ENCODE peak calls at places on chromosomes 2 and 18, in ten cellular contexts. One of them, this sample, is unnamed. For H3K4me1, the result is how much of the 10 kb centered on the place peaks cover.

GRCh38 chr2:237572021-237572741 is 5.8 kb downstream of the PRLH start:
- DNase-seq in MM.1S: peak
- DNase-seq in upper lobe of right lung: peak
- DNase-seq in fibroblast of lung: peak
- DNase-seq in psoas muscle: peak
- DNase-seq in Peyer's patch: peak
- DNase-seq in breast epithelium: peak
- DNase-seq in astrocyte: peak
- DNase-seq in neural progenitor cell: peak
- DNase-seq in tibial artery: peak
- DNase-seq in this sample: peak

GRCh38 chr2:16217271-16217670 is 276.9 kb downstream of the MYCN start:
- DNase-seq in breast epithelium: no peak
- DNase-seq in fibroblast of lung: no peak
- DNase-seq in astrocyte: no peak
- DNase-seq in upper lobe of right lung: no peak
- DNase-seq in psoas muscle: no peak
- DNase-seq in tibial artery: no peak
- DNase-seq in MM.1S: no peak
- DNase-seq in Peyer's patch: no peak
- DNase-seq in neural progenitor cell: no peak
- DNase-seq in this sample: no peak

GRCh38 chr18:12432881-12433280 is 25.2 kb downstream of the PRELID3A start:
- DNase-seq in Peyer's patch: no peak
- DNase-seq in upper lobe of right lung: no peak
- DNase-seq in fibroblast of lung: no peak
- DNase-seq in MM.1S: no peak
- DNase-seq in astrocyte: no peak
- DNase-seq in tibial artery: no peak
- DNase-seq in psoas muscle: no peak
- DNase-seq in neural progenitor cell: no peak
- DNase-seq in breast epithelium: no peak
- DNase-seq in this sample: no peak

GRCh38 chr2:100192825-100193224 is 50.4 kb upstream of the AFF3 start:
- DNase-seq in breast epithelium: no peak
- DNase-seq in tibial artery: peak
- DNase-seq in fibroblast of lung: peak
- DNase-seq in Peyer's patch: no peak
- DNase-seq in MM.1S: no peak
- DNase-seq in upper lobe of right lung: no peak
- DNase-seq in neural progenitor cell: no peak
- DNase-seq in astrocyte: no peak
- DNase-seq in psoas muscle: no peak
- DNase-seq in this sample: no peak

GRCh38 chr18:73737990-73738389 is 409.6 kb downstream of the FBXO15 start:
- DNase-seq in breast epithelium: no peak
- DNase-seq in astrocyte: no peak
- DNase-seq in fibroblast of lung: no peak
- DNase-seq in psoas muscle: no peak
- DNase-seq in neural progenitor cell: no peak
- DNase-seq in Peyer's patch: no peak
- DNase-seq in upper lobe of right lung: no peak
- DNase-seq in tibial artery: no peak
- DNase-seq in MM.1S: no peak
- DNase-seq in this sample: no peak

GRCh38 chr18:13235981-13236380 is 17.4 kb downstream of the LDLRAD4 start:
- DNase-seq in astrocyte: no peak
- DNase-seq in Peyer's patch: no peak
- DNase-seq in fibroblast of lung: no peak
- DNase-seq in breast epithelium: no peak
- DNase-seq in upper lobe of right lung: peak
- DNase-seq in psoas muscle: peak
- DNase-seq in MM.1S: no peak
- DNase-seq in tibial artery: peak
- DNase-seq in neural progenitor cell: no peak
- DNase-seq in this sample: no peak

GRCh38 chr2:73343992-73344391 is 41.6 kb upstream of the ALMS1 start:
- DNase-seq in upper lobe of right lung: no peak
- DNase-seq in MM.1S: no peak
- DNase-seq in astrocyte: no peak
- DNase-seq in neural progenitor cell: no peak
- DNase-seq in Peyer's patch: no peak
- DNase-seq in psoas muscle: no peak
- DNase-seq in breast epithelium: no peak
- DNase-seq in fibroblast of lung: no peak
- DNase-seq in tibial artery: no peak
- DNase-seq in this sample: no peak

GRCh38 chr18:452801-453200 is 47.7 kb downstream of the COLEC12 start:
- DNase-seq in psoas muscle: no peak
- DNase-seq in astrocyte: no peak
- DNase-seq in fibroblast of lung: no peak
- DNase-seq in neural progenitor cell: no peak
- DNase-seq in breast epithelium: no peak
- DNase-seq in MM.1S: no peak
- DNase-seq in tibial artery: no peak
- DNase-seq in upper lobe of right lung: no peak
- DNase-seq in Peyer's patch: no peak
- DNase-seq in this sample: no peak

GRCh38 chr2:41870257-41870570 is 177.6 kb upstream of the PKDCC start:
- DNase-seq in breast epithelium: no peak
- DNase-seq in upper lobe of right lung: no peak
- DNase-seq in psoas muscle: no peak
- DNase-seq in neural progenitor cell: no peak
- DNase-seq in tibial artery: no peak
- DNase-seq in astrocyte: no peak
- DNase-seq in MM.1S: no peak
- DNase-seq in fibroblast of lung: no peak
- DNase-seq in Peyer's patch: no peak
- DNase-seq in this sample: no peak

GRCh38 chr2:41872646-41873045 is 175.2 kb upstream of the PKDCC start:
- DNase-seq in MM.1S: no peak
- DNase-seq in neural progenitor cell: no peak
- DNase-seq in Peyer's patch: no peak
- DNase-seq in psoas muscle: no peak
- DNase-seq in fibroblast of lung: no peak
- DNase-seq in upper lobe of right lung: no peak
- DNase-seq in astrocyte: peak
- DNase-seq in tibial artery: no peak
- DNase-seq in breast epithelium: no peak
- DNase-seq in this sample: no peak

GRCh38 chr2:41867553-41867952 is 180.3 kb upstream of the PKDCC start:
- DNase-seq in astrocyte: no peak
- DNase-seq in neural progenitor cell: no peak
- DNase-seq in psoas muscle: no peak
- DNase-seq in breast epithelium: no peak
- DNase-seq in upper lobe of right lung: no peak
- DNase-seq in fibroblast of lung: no peak
- DNase-seq in tibial artery: no peak
- DNase-seq in MM.1S: peak
- DNase-seq in Peyer's patch: no peak
- DNase-seq in this sample: no peak

GRCh38 chr2:41870948-41871522 is 176.8 kb upstream of the PKDCC start:
- DNase-seq in neural progenitor cell: peak
- DNase-seq in tibial artery: peak
- DNase-seq in astrocyte: peak
- DNase-seq in psoas muscle: no peak
- DNase-seq in upper lobe of right lung: no peak
- DNase-seq in MM.1S: no peak
- DNase-seq in fibroblast of lung: peak
- DNase-seq in breast epithelium: no peak
- DNase-seq in Peyer's patch: no peak
- DNase-seq in this sample: no peak

GRCh38 chr2:41869542-41870256 is 178.1 kb upstream of the PKDCC start:
- DNase-seq in psoas muscle: peak
- DNase-seq in upper lobe of right lung: peak
- DNase-seq in breast epithelium: peak
- DNase-seq in fibroblast of lung: peak
- DNase-seq in astrocyte: no peak
- DNase-seq in neural progenitor cell: peak
- DNase-seq in MM.1S: peak
- DNase-seq in Peyer's patch: peak
- DNase-seq in tibial artery: peak
- DNase-seq in this sample: no peak
- TF ChIP-seq CTCF in psoas muscle: peak
- TF ChIP-seq CTCF in upper lobe of right lung: peak
- TF ChIP-seq CTCF in breast epithelium: peak
- TF ChIP-seq CTCF in fibroblast of lung: peak
- TF ChIP-seq CTCF in astrocyte: peak
- TF ChIP-seq CTCF in neural progenitor cell: peak
- TF ChIP-seq CTCF in MM.1S: peak
- TF ChIP-seq CTCF in Peyer's patch: peak
- TF ChIP-seq CTCF in tibial artery: peak
- TF ChIP-seq CTCF in this sample: peak

GRCh38 chr2:46306320-46306719 is 9.1 kb downstream of the EPAS1 start:
- DNase-seq in MM.1S: no peak
- DNase-seq in upper lobe of right lung: no peak
- DNase-seq in neural progenitor cell: no peak
- DNase-seq in breast epithelium: no peak
- DNase-seq in fibroblast of lung: no peak
- DNase-seq in tibial artery: no peak
- DNase-seq in Peyer's patch: no peak
- DNase-seq in astrocyte: peak
- DNase-seq in psoas muscle: no peak
- DNase-seq in this sample: no peak

GRCh38 chr2:46304635-46305034 is 7.4 kb downstream of the EPAS1 start:
- DNase-seq in astrocyte: no peak
- DNase-seq in MM.1S: no peak
- DNase-seq in psoas muscle: no peak
- DNase-seq in Peyer's patch: no peak
- DNase-seq in neural progenitor cell: no peak
- DNase-seq in tibial artery: no peak
- DNase-seq in breast epithelium: no peak
- DNase-seq in upper lobe of right lung: no peak
- DNase-seq in fibroblast of lung: no peak
- DNase-seq in this sample: no peak

GRCh38 chr2:46306988-46307655 is 9.9 kb downstream of the EPAS1 start:
- DNase-seq in psoas muscle: no peak
- DNase-seq in MM.1S: no peak
- DNase-seq in neural progenitor cell: no peak
- DNase-seq in astrocyte: no peak
- DNase-seq in breast epithelium: no peak
- DNase-seq in tibial artery: no peak
- DNase-seq in upper lobe of right lung: no peak
- DNase-seq in Peyer's patch: no peak
- DNase-seq in fibroblast of lung: no peak
- DNase-seq in this sample: no peak

GRCh38 chr2:46305177-46305576 is 8.0 kb downstream of the EPAS1 start:
- DNase-seq in upper lobe of right lung: no peak
- DNase-seq in fibroblast of lung: no peak
- DNase-seq in tibial artery: no peak
- DNase-seq in psoas muscle: no peak
- DNase-seq in astrocyte: no peak
- DNase-seq in MM.1S: no peak
- DNase-seq in neural progenitor cell: no peak
- DNase-seq in breast epithelium: no peak
- DNase-seq in Peyer's patch: no peak
- DNase-seq in this sample: no peak

DNA sequence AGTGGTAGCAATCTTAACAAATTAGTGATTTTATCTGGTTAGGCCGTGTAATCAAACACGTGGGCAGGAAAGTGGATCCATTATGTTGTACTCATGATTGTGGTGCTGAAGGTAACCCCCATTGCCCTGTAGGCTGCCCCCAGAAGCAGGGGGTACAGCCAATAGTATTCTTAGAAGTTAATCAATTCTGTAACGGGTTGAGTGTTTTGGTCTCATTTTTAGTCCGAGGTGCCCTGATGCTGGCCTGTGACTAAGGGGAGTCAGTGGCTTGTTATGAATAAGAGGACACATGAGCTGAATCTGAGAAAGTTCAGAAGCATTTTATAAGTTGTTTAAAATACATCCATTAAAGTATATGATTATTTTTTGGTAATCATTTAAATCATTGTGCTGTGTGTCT is 8.6 kb downstream of the EPAS1 start:
- DNase-seq in fibroblast of lung: no peak
- DNase-seq in psoas muscle: no peak
- DNase-seq in astrocyte: no peak
- DNase-seq in upper lobe of right lung: no peak
- DNase-seq in tibial artery: no peak
- DNase-seq in breast epithelium: no peak
- DNase-seq in Peyer's patch: no peak
- DNase-seq in MM.1S: no peak
- DNase-seq in neural progenitor cell: no peak
- DNase-seq in this sample: no peak
- H3K4me1 ChIP-seq in fibroblast of lung: under half
- H3K4me1 ChIP-seq in psoas muscle: half or more
- H3K4me1 ChIP-seq in astrocyte: under half
- H3K4me1 ChIP-seq in upper lobe of right lung: half or more
- H3K4me1 ChIP-seq in tibial artery: under half
- H3K4me1 ChIP-seq in breast epithelium: under half
- H3K4me1 ChIP-seq in Peyer's patch: under half
- H3K4me1 ChIP-seq in MM.1S: under half
- H3K4me1 ChIP-seq in neural progenitor cell: under half
- H3K4me1 ChIP-seq in this sample: half or more

GRCh38 chr2:196201229-196201998 is 30.0 kb upstream of the STK17B start:
- DNase-seq in tibial artery: no peak
- DNase-seq in Peyer's patch: no peak
- DNase-seq in astrocyte: no peak
- DNase-seq in psoas muscle: no peak
- DNase-seq in upper lobe of right lung: no peak
- DNase-seq in MM.1S: no peak
- DNase-seq in neural progenitor cell: no peak
- DNase-seq in breast epithelium: no peak
- DNase-seq in fibroblast of lung: no peak
- DNase-seq in this sample: no peak

GRCh38 chr2:196191541-196191940 is 20.2 kb upstream of the STK17B start:
- DNase-seq in psoas muscle: no peak
- DNase-seq in Peyer's patch: no peak
- DNase-seq in fibroblast of lung: peak
- DNase-seq in tibial artery: no peak
- DNase-seq in neural progenitor cell: no peak
- DNase-seq in MM.1S: no peak
- DNase-seq in astrocyte: no peak
- DNase-seq in upper lobe of right lung: no peak
- DNase-seq in breast epithelium: no peak
- DNase-seq in this sample: no peak

GRCh38 chr2:196200557-196200956 is 29.2 kb upstream of the STK17B start:
- DNase-seq in astrocyte: no peak
- DNase-seq in fibroblast of lung: no peak
- DNase-seq in psoas muscle: no peak
- DNase-seq in MM.1S: peak
- DNase-seq in neural progenitor cell: no peak
- DNase-seq in upper lobe of right lung: no peak
- DNase-seq in breast epithelium: no peak
- DNase-seq in tibial artery: no peak
- DNase-seq in Peyer's patch: no peak
- DNase-seq in this sample: no peak

GRCh38 chr2:196195302-196195701 is 23.9 kb upstream of the STK17B start:
- DNase-seq in MM.1S: no peak
- DNase-seq in breast epithelium: no peak
- DNase-seq in Peyer's patch: no peak
- DNase-seq in fibroblast of lung: no peak
- DNase-seq in upper lobe of right lung: no peak
- DNase-seq in neural progenitor cell: no peak
- DNase-seq in psoas muscle: no peak
- DNase-seq in tibial artery: no peak
- DNase-seq in astrocyte: no peak
- DNase-seq in this sample: no peak

GRCh38 chr2:196195758-196196157 is 24.4 kb upstream of the STK17B start:
- DNase-seq in upper lobe of right lung: no peak
- DNase-seq in astrocyte: no peak
- DNase-seq in Peyer's patch: no peak
- DNase-seq in neural progenitor cell: no peak
- DNase-seq in tibial artery: no peak
- DNase-seq in MM.1S: no peak
- DNase-seq in psoas muscle: no peak
- DNase-seq in fibroblast of lung: no peak
- DNase-seq in breast epithelium: no peak
- DNase-seq in this sample: no peak
- TF ChIP-seq CTCF in upper lobe of right lung: no peak
- TF ChIP-seq CTCF in astrocyte: no peak
- TF ChIP-seq CTCF in Peyer's patch: no peak
- TF ChIP-seq CTCF in neural progenitor cell: no peak
- TF ChIP-seq CTCF in tibial artery: no peak
- TF ChIP-seq CTCF in MM.1S: no peak
- TF ChIP-seq CTCF in psoas muscle: no peak
- TF ChIP-seq CTCF in fibroblast of lung: no peak
- TF ChIP-seq CTCF in breast epithelium: no peak
- TF ChIP-seq CTCF in this sample: no peak

DNA sequence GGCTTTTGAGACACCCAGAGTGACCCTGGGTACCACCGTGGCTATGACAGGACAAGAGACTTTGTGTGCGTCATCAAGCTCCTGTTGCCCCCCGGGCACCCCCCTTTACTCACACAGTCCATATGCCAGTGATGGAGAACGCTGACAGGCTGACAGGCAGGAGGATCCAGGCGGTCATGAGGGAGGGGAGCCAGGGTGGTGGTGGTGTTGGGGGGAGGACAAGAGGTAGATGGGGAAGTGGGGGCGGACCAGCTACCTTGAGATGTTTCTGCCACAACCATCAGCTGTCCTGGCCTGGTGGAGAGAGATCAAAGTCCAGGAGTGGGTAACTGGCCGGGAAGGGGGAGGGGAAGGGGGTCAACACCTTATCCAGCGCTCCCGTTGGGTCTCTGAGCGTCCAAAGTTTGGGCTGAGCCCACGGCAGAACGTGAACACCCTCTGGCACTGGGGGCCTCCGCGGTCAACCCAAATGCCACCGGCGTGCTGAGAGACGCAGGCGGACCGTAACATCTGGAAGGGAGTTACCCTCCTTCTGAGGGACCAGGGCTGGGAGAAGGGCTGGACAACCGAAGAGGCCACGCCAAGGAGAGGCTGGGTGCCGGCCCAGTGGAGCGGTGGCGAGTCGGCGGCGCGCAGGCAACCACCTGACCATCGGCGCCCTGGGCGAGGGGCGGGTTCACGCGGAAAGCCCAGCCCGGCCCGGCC is 575 bp downstream of the TMEM150A start:
- DNase-seq in tibial artery: peak
- DNase-seq in Peyer's patch: peak
- DNase-seq in upper lobe of right lung: peak
- DNase-seq in psoas muscle: peak
- DNase-seq in MM.1S: no peak
- DNase-seq in breast epithelium: peak
- DNase-seq in fibroblast of lung: peak
- DNase-seq in astrocyte: no peak
- DNase-seq in neural progenitor cell: peak
- DNase-seq in this sample: no peak
- H3K4me1 ChIP-seq in tibial artery: under half
- H3K4me1 ChIP-seq in Peyer's patch: under half
- H3K4me1 ChIP-seq in upper lobe of right lung: under half
- H3K4me1 ChIP-seq in psoas muscle: half or more
- H3K4me1 ChIP-seq in MM.1S: under half
- H3K4me1 ChIP-seq in breast epithelium: under half
- H3K4me1 ChIP-seq in fibroblast of lung: under half
- H3K4me1 ChIP-seq in astrocyte: under half
- H3K4me1 ChIP-seq in neural progenitor cell: under half
- H3K4me1 ChIP-seq in this sample: under half